ENCODE peak calls at places on chromosomes 13 and 19, in four cellular contexts. J is coronary artery; Z is cardiac muscle cell; N is CD8-positive, alpha-beta T cell. Y is an unnamed sample.
A peak's percentile ranks its signal among the peaks of the same experiment; 100 is the strongest.

GRCh38 chr19:15197275-15198005 is 3.4 kb downstream of the NOTCH3 start:
- DNase-seq in J (no peak), Z (peak; percentile 49), N (no peak), Y (no peak)

GRCh38 chr13:95833126-95833525 is 156.2 kb downstream of the DNAJC3 start:
- DNase-seq in J (no peak), Z (no peak), N (no peak), Y (no peak)

GRCh38 chr19:35063940-35064818 is 22.7 kb downstream of the HPN start:
- DNase-seq in J (no peak), Z (peak; percentile 51), N (no peak), Y (peak; percentile 64)

GRCh38 chr19:55546822-55547614 is 1.7 kb upstream of the SBK3 start:
- DNase-seq in J (peak; percentile 83), Z (peak; percentile 92), N (no peak), Y (peak; percentile 89)

GRCh38 chr19:48836089-48837017 is at the start of gene HSD17B14:
- DNase-seq in J (no peak), Z (peak; percentile 68), N (no peak), Y (peak; percentile 25)

GRCh38 chr19:35214766-35215422 is 13.6 kb downstream of the FAM187B start:
- DNase-seq in J (peak; percentile 24), Z (no peak), N (no peak), Y (no peak)

GRCh38 chr19:41641879-41642485 is 15.1 kb upstream of the CEACAM4 start:
- DNase-seq in J (no peak), Z (peak; percentile 65), N (peak; percentile 56), Y (peak; percentile 31)

GRCh38 chr13:92463134-92463533 is 763.5 kb upstream of the GPC6 start:
- DNase-seq in J (no peak), Z (no peak), N (no peak), Y (no peak)

GRCh38 chr13:67223742-67224141 is 6.4 kb downstream of the PCDH9 start:
- DNase-seq in J (no peak), Z (no peak), N (no peak), Y (no peak)

GRCh38 chr19:55711719-55712118 is 26.5 kb downstream of the NLRP9 start:
- DNase-seq in J (no peak), Z (no peak), N (no peak), Y (no peak)

GRCh38 chr19:50657222-50657669 is 8.0 kb downstream of the C19orf81 start:
- DNase-seq in J (no peak), Z (no peak), N (no peak), Y (no peak)

GRCh38 chr13:83992566-83993358 is 110.5 kb upstream of the SLITRK1 start:
- DNase-seq in J (no peak), Z (no peak), N (no peak), Y (no peak)

GRCh38 chr13:24617394-24618218 is 62.6 kb upstream of the ATP12A start:
- DNase-seq in J (no peak), Z (no peak), N (no peak), Y (no peak)

GRCh38 chr19:37803250-37803854 is 24.0 kb upstream of the ZNF573 start:
- DNase-seq in J (no peak), Z (no peak), N (no peak), Y (no peak)

GRCh38 chr19:17347361-17347760 is 10.0 kb downstream of the GTPBP3 start:
- DNase-seq in J (no peak), Z (peak; percentile 43), N (no peak), Y (no peak)

GRCh38 chr13:42174344-42175162 is 97.4 kb upstream of the AKAP11 start:
- DNase-seq in J (no peak), Z (peak; percentile 24), N (no peak), Y (no peak)

GRCh38 chr13:50162001-50162400 is 146.8 kb downstream of the KCNRG start:
- DNase-seq in J (no peak), Z (no peak), N (no peak), Y (peak; percentile 78)

GRCh38 chr19:6551607-6552450 is 21.0 kb downstream of the TNFSF9 start:
- DNase-seq in J (no peak), Z (peak; percentile 17), N (peak; percentile 65), Y (no peak)

GRCh38 chr13:24225930-24226329 is 65.4 kb downstream of the SPATA13 start:
- DNase-seq in J (no peak), Z (no peak), N (no peak), Y (no peak)

GRCh38 chr13:47897411-47898050 is 103.5 kb downstream of the SUCLA2 start:
- DNase-seq in J (no peak), Z (peak; percentile 57), N (no peak), Y (no peak)

GRCh38 chr13:51623473-51623872 is 39.2 kb downstream of the WDFY2 start:
- DNase-seq in J (no peak), Z (no peak), N (no peak), Y (no peak)

GRCh38 chr13:111474136-111475002 is 153.9 kb downstream of the TEX29 start:
- DNase-seq in J (peak; percentile 60), Z (peak; percentile 56), N (no peak), Y (peak; percentile 7)

GRCh38 chr13:113990321-113990837 is 16.5 kb upstream of the C13orf46 start:
- DNase-seq in J (no peak), Z (no peak), N (no peak), Y (no peak)

GRCh38 chr19:21210037-21210621 is 68.3 kb downstream of the ZNF431 start:
- DNase-seq in J (no peak), Z (no peak), N (no peak), Y (no peak)

GRCh38 chr19:18173572-18174294 is at the start of gene IFI30:
- DNase-seq in J (no peak), Z (peak; percentile 56), N (peak; percentile 41), Y (no peak)

GRCh38 chr19:2446390-2446789 is 10.4 kb downstream of the LMNB2 start:
- DNase-seq in J (no peak), Z (no peak), N (no peak), Y (no peak)

GRCh38 chr13:47621931-47622330 is 379.1 kb downstream of the SUCLA2 start:
- DNase-seq in J (no peak), Z (peak; percentile 73), N (no peak), Y (peak; percentile 14)

GRCh38 chr13:110471156-110471832 is 90.2 kb downstream of the RAB20 start:
- DNase-seq in J (no peak), Z (no peak), N (no peak), Y (no peak)
- H3K4me3 ChIP-seq in J (no peak overlapping the region), Z (no peak overlapping the region), N (no peak overlapping the region), Y (no peak overlapping the region)

GRCh38 chr19:33375156-33375744 is 1.7 kb downstream of the CEBPG start:
- DNase-seq in J (no peak), Z (no peak), N (no peak), Y (no peak)

GRCh38 chr19:33375760-33376159 is 2.3 kb downstream of the CEBPG start:
- DNase-seq in J (no peak), Z (peak; percentile 72), N (no peak), Y (no peak)

GRCh38 chr19:33374406-33374703 is 846 bp downstream of the CEBPG start:
- DNase-seq in J (no peak), Z (no peak), N (no peak), Y (peak; percentile 53)

GRCh38 chr19:33376423-33376822 is 2.9 kb downstream of the CEBPG start:
- DNase-seq in J (no peak), Z (peak; percentile 84), N (no peak), Y (peak; percentile 94)

DNA sequence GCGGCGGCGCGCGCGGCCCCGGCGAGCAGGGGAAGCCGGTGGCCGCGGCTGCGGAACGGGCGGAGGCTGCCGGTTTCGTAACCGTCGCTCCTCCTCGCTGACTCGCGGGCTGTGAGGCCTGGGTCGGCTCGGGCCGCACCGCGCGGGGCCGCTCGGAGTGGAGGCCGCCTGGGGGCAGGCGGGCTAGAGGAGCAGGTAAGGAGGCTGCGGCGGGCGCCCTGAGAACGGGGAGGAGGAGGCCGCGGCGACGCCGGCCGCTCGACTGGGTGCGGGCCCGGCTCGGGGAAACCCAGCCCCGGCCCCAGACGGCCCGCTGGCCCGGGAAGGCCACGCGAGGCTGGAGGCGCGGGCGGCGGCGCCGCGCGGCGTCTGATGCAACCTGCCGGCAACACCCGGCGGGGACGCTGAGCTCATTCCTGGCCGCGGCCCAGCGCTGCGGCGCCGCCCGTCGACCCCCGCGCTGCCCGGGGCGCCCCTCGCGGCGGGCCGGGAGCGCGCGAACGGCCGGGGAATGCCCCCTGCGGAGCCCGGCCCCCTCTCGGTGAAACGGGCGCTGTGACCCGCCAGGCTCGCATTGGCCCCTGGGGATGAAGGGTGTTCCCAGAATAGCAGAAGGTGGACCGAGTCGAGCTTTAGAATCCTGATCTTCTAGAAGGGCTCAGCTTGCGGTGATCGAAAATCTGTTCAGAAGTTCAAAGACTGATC is at the start of gene CEBPG:
- DNase-seq in J (peak; percentile 83), Z (peak; percentile 73), N (peak; percentile 36), Y (peak; percentile 84)
- TF ChIP-seq CTCF in J (no peak), Z (no peak), N (no peak), Y (no peak)

GRCh38 chr13:57633950-57634828 is 2.6 kb downstream of the PCDH17 start:
- DNase-seq in J (no peak), Z (no peak), N (no peak), Y (peak; percentile 1)
- H3K4me3 ChIP-seq in J (peak overlapping the region; percentile 71), Z (peak overlapping the region; percentile 20), N (no peak overlapping the region), Y (no peak overlapping the region)

GRCh38 chr13:35961461-35962220 is 169.5 kb downstream of the DCLK1 start:
- DNase-seq in J (no peak), Z (no peak), N (no peak), Y (no peak)
- TF ChIP-seq CTCF in J (no peak), Z (no peak), N (no peak), Y (no peak)

GRCh38 chr19:406999-407491 is 1.9 kb downstream of the C2CD4C start:
- DNase-seq in J (no peak), Z (no peak), N (no peak), Y (no peak)

GRCh38 chr19:406121-406711 is 2.7 kb downstream of the C2CD4C start:
- DNase-seq in J (no peak), Z (no peak), N (no peak), Y (no peak)

GRCh38 chr19:408441-409005 is 424 bp downstream of the C2CD4C start:
- DNase-seq in J (no peak), Z (no peak), N (no peak), Y (no peak)

GRCh38 chr19:409006-409514 is at the start of gene C2CD4C:
- DNase-seq in J (no peak), Z (peak; percentile 17), N (no peak), Y (peak; percentile 53)

DNA sequence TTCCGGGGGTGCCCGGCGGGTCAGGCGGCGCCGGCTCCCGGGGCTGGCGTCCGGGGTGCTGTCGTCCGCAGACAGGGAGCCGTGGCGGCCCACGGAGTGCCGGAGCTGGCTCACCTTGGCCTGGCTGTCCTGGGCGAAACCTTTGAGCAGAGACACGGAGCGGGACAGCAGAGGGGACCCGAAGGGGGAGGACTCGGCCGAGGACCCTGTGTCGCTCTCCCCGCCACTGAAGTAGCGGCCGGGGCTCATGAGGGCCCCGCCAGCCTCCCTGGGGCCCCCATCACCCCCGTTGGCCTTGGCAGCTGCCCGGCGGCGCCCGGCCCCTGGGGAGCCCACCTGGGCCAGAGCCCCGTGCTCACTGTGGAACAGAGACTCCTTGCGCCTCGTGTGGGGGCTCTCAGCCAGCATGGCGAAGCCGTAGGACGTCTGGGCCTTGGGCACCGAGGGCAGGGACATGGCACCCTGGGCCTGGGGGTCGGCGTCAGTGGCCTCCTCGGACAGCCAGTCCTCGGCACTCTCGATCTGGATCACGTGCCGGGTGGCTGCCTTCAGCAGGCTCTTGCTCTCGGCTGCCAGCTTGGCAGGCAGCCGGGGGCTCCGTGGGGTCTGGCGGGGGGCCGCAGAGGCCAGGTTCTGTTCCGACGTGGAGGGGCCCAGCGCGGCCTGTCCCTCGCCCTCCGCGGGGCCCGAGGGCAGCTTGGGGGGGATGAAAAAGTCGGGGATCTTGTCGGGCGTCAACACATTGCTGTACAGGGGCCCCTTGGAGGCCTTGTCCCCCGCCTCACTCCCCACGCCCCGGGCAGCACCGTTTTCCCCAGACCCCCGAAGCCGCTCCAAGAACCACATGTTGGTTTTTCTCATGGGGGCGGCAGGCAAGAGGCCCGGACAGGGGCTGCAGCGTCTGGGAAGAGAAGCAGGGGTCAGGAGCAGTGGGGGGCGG is 1.2 kb downstream of the C2CD4C start:
- DNase-seq in J (no peak), Z (no peak), N (no peak), Y (no peak)
- H3K4me3 ChIP-seq in J (peak overlapping the region; percentile 77), Z (no peak overlapping the region), N (no peak overlapping the region), Y (no peak overlapping the region)

GRCh38 chr13:30017880-30018279 is 167.5 kb upstream of the UBL3 start:
- DNase-seq in J (no peak), Z (no peak), N (no peak), Y (no peak)
- TF ChIP-seq CTCF in J (no peak), Z (no peak), N (no peak), Y (no peak)

Y was measured in foreskin fibroblast.